ENCODE peak calls at places on chromosomes 11 and 22, in four cellular contexts. J is cardiac muscle cell, S is fibroblast of lung, I is lung. F is an unnamed sample.

GRCh38 chr11:71139516-71140205 is 112.7 kb downstream of the SHANK2 start:
- DNase-seq in I (peak), J (peak), S (peak), F (no peak)

GRCh38 chr22:19201858-19202798 is 23.6 kb upstream of the SLC25A1 start:
- DNase-seq in I (no peak), J (no peak), S (no peak), F (no peak)

GRCh38 chr11:19697721-19698121 is 14.9 kb upstream of the NAV2 start:
- DNase-seq in J (peak), S (no peak), I (no peak), F (no peak)

GRCh38 chr11:85974126-85974525 is 94.8 kb downstream of the PICALM start:
- DNase-seq in J (peak), I (no peak), S (peak), F (no peak)

GRCh38 chr22:19626666-19627065 is 87.6 kb upstream of the SEPTIN5 start:
- DNase-seq in S (no peak), I (no peak), J (no peak), F (no peak)

GRCh38 chr11:65112551-65113360 is 1.1 kb downstream of the TM7SF2 start:
- DNase-seq in J (no peak), I (no peak), S (peak), F (peak)

GRCh38 chr11:112132737-112133136 is 31.2 kb downstream of the IL18 start:
- DNase-seq in I (no peak), J (no peak), S (no peak), F (peak)

GRCh38 chr11:1757861-1758610 is 5.7 kb downstream of the CTSD start:
- DNase-seq in I (no peak), J (no peak), S (no peak), F (no peak)

GRCh38 chr11:46676436-46677158 is 23.8 kb downstream of the ARHGAP1 start:
- DNase-seq in I (no peak), S (no peak), J (no peak), F (no peak)

GRCh38 chr11:117456027-117456720 is 128.5 kb downstream of the CEP164 start:
- DNase-seq in J (no peak), S (no peak), I (no peak), F (peak)

GRCh38 chr11:71582309-71582895 is at the start of gene KRTAP5-11:
- DNase-seq in J (no peak), S (no peak), I (no peak), F (no peak)

GRCh38 chr22:27585141-27585540 is 216.4 kb downstream of the MN1 start:
- DNase-seq in S (no peak), J (no peak), I (no peak), F (no peak)

GRCh38 chr11:27355575-27356104 is 7.4 kb downstream of the CCDC34 start:
- DNase-seq in I (no peak), J (no peak), S (no peak), F (no peak)

GRCh38 chr11:86988351-86988881 is 33.2 kb upstream of the FZD4 start:
- DNase-seq in S (no peak), J (no peak), I (no peak), F (no peak)

GRCh38 chr22:50734343-50734771 is 3.6 kb upstream of the ACR start:
- DNase-seq in S (no peak), J (no peak), I (no peak), F (no peak)

GRCh38 chr11:28526406-28526751 is 418.2 kb downstream of the METTL15 start:
- DNase-seq in S (peak), J (peak), I (no peak), F (no peak)

GRCh38 chr11:117882539-117882938 is 6.1 kb upstream of the FXYD6 start:
- DNase-seq in S (no peak), J (no peak), I (no peak), F (no peak)

GRCh38 chr11:77548552-77549439 is 41.0 kb upstream of the AQP11 start:
- DNase-seq in S (no peak), J (no peak), I (no peak), F (peak)
- TF ChIP-seq CTCF in S (peak), J (no peak), I (no peak), F (no peak)

GRCh38 chr11:100340416-100341323 is 346.4 kb upstream of the ARHGAP42 start:
- DNase-seq in J (peak), I (no peak), S (no peak), F (no peak)
- H3K4me3 ChIP-seq in J (no peak), I (no peak), S (no peak), F (no peak)

DNA sequence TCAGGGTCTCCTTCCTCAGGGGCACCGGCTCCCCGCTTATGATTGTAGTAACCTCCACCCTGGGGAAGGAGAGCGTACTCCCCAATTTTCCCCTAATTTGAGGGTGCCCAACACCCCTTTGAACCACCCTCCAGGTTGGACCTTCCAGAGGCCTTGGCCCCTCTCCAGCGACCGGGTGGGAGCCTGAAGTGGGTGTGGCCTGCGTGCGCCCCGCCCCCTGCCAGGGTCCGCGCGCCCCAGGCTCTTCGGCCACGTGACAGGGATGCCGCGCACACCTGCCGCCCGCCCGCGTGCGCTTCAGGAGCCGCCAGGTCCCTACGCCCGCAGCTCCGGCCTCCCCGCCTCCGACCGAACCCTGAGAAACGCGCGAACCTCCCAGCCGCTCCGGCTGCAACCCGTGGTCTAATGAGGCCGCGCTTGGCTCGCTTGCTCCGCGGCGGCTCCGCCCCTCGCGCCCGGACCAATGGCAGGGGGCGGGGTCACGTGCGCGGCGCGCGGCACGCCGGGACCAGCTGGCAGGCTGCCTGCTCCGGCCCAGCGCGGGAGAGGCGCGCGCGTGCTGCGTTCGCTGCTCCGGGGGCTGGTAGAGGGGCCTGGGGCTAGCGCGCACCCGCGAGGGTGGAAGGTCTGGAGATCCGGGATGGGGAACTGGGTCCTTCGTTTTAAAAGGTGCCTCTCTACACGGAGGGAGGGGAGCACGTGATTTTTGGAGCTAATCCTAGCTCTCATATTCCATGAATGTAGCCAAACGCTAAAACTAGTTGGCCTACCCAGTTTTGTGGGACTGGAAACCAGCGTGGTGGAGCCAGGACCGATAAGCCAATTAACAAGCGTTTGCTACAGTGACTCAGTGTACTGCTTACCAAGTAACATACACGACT is at the start of gene FOXRED2:
- DNase-seq in I (peak), S (peak), J (peak), F (peak)
- TF ChIP-seq CTCF in I (no peak), S (no peak), J (no peak), F (no peak)

GRCh38 chr11:5727691-5728090 is 8.6 kb upstream of the OR56B1 start:
- DNase-seq in S (no peak), J (no peak), I (no peak), F (no peak)

GRCh38 chr11:5719703-5720495 is 16.3 kb upstream of the OR56B1 start:
- DNase-seq in S (no peak), J (no peak), I (no peak), F (no peak)

GRCh38 chr11:5726351-5726750 is 9.9 kb upstream of the OR56B1 start:
- DNase-seq in I (no peak), J (no peak), S (no peak), F (no peak)

GRCh38 chr11:5722622-5723021 is 13.6 kb upstream of the OR56B1 start:
- DNase-seq in I (no peak), S (no peak), J (no peak), F (no peak)
- H3K4me3 ChIP-seq in I (no peak), S (no peak), J (no peak), F (no peak)

GRCh38 chr11:76901144-76901543 is 40.4 kb downstream of the ACER3 start:
- DNase-seq in S (no peak), I (no peak), J (no peak), F (no peak)

GRCh38 chr11:76902121-76903014 is 41.6 kb downstream of the ACER3 start:
- DNase-seq in J (no peak), I (no peak), S (no peak), F (no peak)

GRCh38 chr11:76892305-76892704 is 31.6 kb downstream of the ACER3 start:
- DNase-seq in S (no peak), J (no peak), I (no peak), F (no peak)

GRCh38 chr11:76891793-76892192 is 31.1 kb downstream of the ACER3 start:
- DNase-seq in I (no peak), S (no peak), J (no peak), F (no peak)

DNA sequence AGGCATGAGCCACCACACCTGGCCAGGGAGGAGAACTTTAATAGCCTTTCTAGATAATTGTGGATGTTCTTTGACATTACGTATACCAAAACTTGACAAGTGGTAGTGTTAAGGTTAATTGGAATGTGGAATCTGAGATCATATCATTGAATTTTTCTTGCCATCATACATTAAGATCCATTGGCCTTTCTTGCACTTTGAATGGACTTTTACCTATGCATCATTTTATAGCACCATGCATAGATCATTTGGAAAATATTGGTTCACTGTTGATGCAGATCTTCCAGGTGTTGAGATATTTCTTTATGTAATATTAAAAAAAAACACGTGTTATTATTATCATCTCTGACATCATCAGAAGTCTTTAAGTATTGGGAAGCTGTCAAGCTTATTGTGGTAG is 36.5 kb downstream of the ACER3 start:
- DNase-seq in S (no peak), I (no peak), J (no peak), F (no peak)
- TF ChIP-seq CTCF in S (no peak), I (no peak), J (no peak), F (no peak)

DNA sequence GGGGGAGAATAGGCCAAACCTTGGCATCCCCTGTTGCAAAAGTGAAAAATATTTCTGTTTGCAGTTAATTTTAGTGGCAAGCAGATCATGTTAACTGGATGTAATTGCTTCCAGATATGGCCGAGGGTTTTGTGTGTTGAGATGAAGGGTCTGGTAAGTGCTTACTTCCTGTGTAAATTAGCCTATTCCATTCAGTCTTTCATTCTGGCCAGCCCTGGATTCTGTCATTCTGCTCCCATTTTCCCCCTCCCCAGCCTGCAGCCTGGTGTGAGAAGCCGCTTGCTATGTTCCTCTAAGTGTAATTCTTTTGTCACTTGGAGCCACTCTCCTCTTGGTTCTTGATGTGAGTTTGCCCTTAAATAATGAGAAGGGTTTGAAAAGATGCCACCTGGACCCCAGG is 17.5 kb downstream of the ZBTB16 start:
- DNase-seq in J (no peak), I (no peak), S (no peak), F (no peak)
- H3K4me3 ChIP-seq in J (no peak), I (no peak), S (no peak), F (no peak)

DNA sequence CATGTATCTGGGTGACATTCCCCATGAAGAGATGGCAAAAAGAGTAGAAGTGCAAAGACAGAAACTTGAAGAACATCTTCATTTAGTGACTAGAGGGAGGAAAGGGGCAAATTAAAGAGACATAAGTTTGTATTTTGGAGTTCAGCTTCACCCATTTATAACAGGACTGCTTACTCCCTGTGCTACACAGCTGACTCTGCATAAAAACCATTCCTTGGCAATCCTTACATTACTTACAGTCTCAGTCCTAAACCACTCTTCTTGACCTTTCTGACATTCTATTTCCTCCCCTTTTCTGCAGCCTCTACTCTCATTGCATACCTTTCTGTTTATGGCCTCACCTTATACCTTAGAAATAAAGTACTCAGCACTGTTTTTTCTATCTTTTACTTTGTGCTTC is 6.8 kb upstream of the SERGEF start:
- DNase-seq in I (no peak), S (no peak), J (no peak), F (no peak)
- TF ChIP-seq CTCF in I (no peak), S (no peak), J (no peak), F (no peak)

F was measured in GM12865.